ENCODE peak calls at places on chromosomes 2 and 18, in ten cellular contexts. Q is pancreas, N is brain microvascular endothelial cell, K is uterus, W is bronchial epithelial cell, T is testis, Z is endothelial cell, H is GM13976, D is GM10248, I is lower lobe of right lung. M is an unnamed sample.

GRCh38 chr2:211745295-211746097 is 793.1 kb downstream of the ERBB4 start:
- DNase-seq in T (peak; percentile 73), K (no peak), W (peak; percentile 45), N (peak; percentile 65), I (no peak), H (peak; percentile 52), D (peak; percentile 50), Z (peak; percentile 55), Q (peak; percentile 18), M (peak; percentile 55)

GRCh38 chr2:209976698-209977385 is 25.6 kb upstream of the RPE start:
- DNase-seq in H (no peak), I (no peak), K (no peak), W (no peak), N (no peak), Z (no peak), T (no peak), Q (no peak), D (peak; percentile 19), M (no peak)

GRCh38 chr2:214076527-214076926 is 334.3 kb upstream of the VWC2L start:
- DNase-seq in Q (no peak), K (no peak), N (no peak), T (no peak), H (no peak), I (no peak), W (no peak), Z (no peak), D (no peak), M (no peak)

GRCh38 chr2:234858134-234858533 is 93.7 kb upstream of the SH3BP4 start:
- DNase-seq in W (no peak), K (no peak), Z (no peak), D (no peak), H (no peak), N (no peak), Q (no peak), I (no peak), T (no peak), M (no peak)

GRCh38 chr2:127810637-127811396 is at the start of gene WDR33:
- DNase-seq in Z (peak; percentile 91), D (peak; percentile 97), K (peak; percentile 86), W (peak; percentile 86), I (peak; percentile 95), Q (peak; percentile 92), H (peak; percentile 97), N (peak; percentile 83), T (peak; percentile 96), M (peak; percentile 92)

GRCh38 chr18:46793565-46793964 is 36.7 kb upstream of the ST8SIA5 start:
- DNase-seq in K (no peak), H (no peak), Q (no peak), Z (no peak), D (no peak), W (no peak), N (no peak), T (no peak), I (no peak), M (no peak)

GRCh38 chr2:114661926-114662670 is 219.7 kb downstream of the DPP10 start:
- DNase-seq in K (no peak), N (no peak), W (no peak), I (peak; percentile 59), D (peak; percentile 5), H (peak; percentile 5), Q (peak; percentile 16), T (peak; percentile 81), Z (peak; percentile 5), M (no peak)

GRCh38 chr2:11987151-11987550 is 240.7 kb downstream of the LPIN1 start:
- DNase-seq in N (no peak), I (no peak), T (no peak), W (no peak), Z (no peak), H (no peak), Q (no peak), K (no peak), D (no peak), M (no peak)

GRCh38 chr2:229489016-229489415 is 217.9 kb upstream of the PID1 start:
- DNase-seq in D (no peak), Q (no peak), W (peak; percentile 6), T (no peak), I (no peak), K (no peak), H (no peak), N (peak; percentile 29), Z (no peak), M (no peak)

GRCh38 chr2:169928463-169928864 is 101.2 kb downstream of the UBR3 start:
- DNase-seq in K (no peak), W (peak; percentile 53), Z (no peak), N (peak; percentile 9), D (peak; percentile 31), H (peak; percentile 34), T (no peak), I (no peak), Q (no peak), M (peak; percentile 9)

GRCh38 chr2:137886432-137886831 is 77.8 kb upstream of the HNMT start:
- DNase-seq in D (no peak), W (peak; percentile 43), T (no peak), Z (peak; percentile 11), N (no peak), H (no peak), I (no peak), Q (no peak), K (no peak), M (no peak)
- TF ChIP-seq CTCF in D (peak; percentile 7), W (peak; percentile 30), T (no peak), Z (no peak), N (no peak), H (no peak), I (no peak), Q (no peak), K (no peak), M (no peak)

GRCh38 chr18:67131498-67131897 is 385.0 kb downstream of the DSEL start:
- DNase-seq in D (no peak), T (no peak), K (no peak), H (no peak), Q (no peak), N (no peak), I (no peak), W (peak; percentile 26), Z (no peak), M (no peak)

GRCh38 chr18:67133669-67134068 is 382.9 kb downstream of the DSEL start:
- DNase-seq in N (no peak), Z (no peak), I (no peak), Q (no peak), T (no peak), D (no peak), H (no peak), K (no peak), W (no peak), M (no peak)

GRCh38 chr18:67135981-67136380 is 380.5 kb downstream of the DSEL start:
- DNase-seq in Z (no peak), H (no peak), K (no peak), D (no peak), I (no peak), N (no peak), W (peak; percentile 9), T (no peak), Q (no peak), M (no peak)

DNA sequence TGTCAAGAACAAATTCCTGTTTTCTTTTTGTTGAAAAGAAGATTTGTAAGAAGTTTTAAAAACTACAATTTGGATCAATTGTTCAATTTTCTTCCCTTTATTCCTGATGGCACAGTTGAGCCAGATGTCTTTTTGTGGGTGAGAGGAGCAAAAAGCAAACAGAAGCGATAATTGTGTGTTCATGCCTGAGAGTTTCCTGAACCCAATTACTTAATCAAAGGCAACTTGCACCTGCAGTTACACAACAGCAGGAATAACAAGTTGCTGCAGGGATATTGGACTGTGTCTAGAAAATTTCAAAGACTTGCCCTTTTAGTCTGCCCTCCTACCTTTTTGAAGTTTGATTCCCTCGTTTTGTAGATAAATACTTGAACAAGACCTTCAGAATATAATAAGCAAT is 383.6 kb downstream of the DSEL start:
- DNase-seq in Z (no peak), H (no peak), D (no peak), K (no peak), W (peak; percentile 39), Q (no peak), N (no peak), I (no peak), T (no peak), M (no peak)
- TF ChIP-seq CTCF in Z (no peak), H (no peak), D (no peak), K (no peak), W (no peak), Q (no peak), N (no peak), I (no peak), T (no peak), M (no peak)

GRCh38 chr18:56217406-56217805 is 421.0 kb downstream of the TXNL1 start:
- DNase-seq in N (no peak), Q (no peak), K (no peak), T (no peak), I (no peak), W (no peak), Z (no peak), D (no peak), H (no peak), M (no peak)
- TF ChIP-seq CTCF in N (no peak), Q (no peak), K (no peak), T (no peak), I (no peak), W (no peak), Z (no peak), D (no peak), H (no peak), M (no peak)

DNA sequence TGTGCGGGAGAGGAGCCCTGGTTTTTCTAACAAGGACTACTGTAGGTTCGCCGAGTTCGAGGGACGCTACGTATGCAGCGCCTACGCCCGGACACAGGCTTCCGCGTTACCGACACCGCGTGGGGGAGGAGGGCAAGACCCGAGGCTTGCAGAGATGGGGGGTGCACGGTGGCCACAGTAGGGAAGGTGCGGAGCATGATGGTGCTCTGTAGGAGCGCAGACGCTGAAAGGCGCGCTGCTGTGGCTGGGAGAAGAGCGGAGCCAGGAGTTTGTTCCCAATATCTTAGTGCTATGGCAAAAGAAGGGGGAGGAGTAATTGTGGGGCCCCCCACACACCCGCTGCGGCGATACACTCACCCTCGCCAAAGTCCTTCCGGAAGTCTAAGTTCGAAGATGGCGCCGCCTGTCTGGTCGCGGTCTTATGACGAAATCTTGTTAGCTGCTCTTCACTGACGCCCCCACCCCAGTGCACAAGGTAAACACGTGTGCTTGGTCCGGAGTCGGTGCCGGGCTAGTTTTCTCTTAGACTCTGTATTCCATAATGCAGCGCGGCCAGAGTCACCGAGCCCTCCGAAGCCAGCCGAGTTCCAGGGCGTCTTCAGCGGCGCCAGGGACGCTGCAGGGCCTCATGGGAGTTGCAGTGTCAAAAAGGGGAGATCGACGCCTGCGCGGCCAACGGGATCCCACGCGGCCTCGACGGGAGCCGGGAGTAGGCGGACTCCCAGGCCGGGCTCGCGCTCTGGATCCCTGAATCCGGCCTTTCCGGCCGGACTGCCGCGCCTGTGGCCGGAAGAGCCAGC is at the start of gene GTF3C2:
- DNase-seq in K (peak; percentile 97), T (peak; percentile 97), H (peak; percentile 92), Q (peak; percentile 94), N (peak; percentile 95), Z (peak; percentile 92), D (peak; percentile 90), I (peak; percentile 96), W (peak; percentile 88), M (peak; percentile 90)
- TF ChIP-seq CTCF in K (peak; percentile 15), T (no peak), H (no peak), Q (no peak), N (no peak), Z (no peak), D (no peak), I (peak; percentile 11), W (no peak), M (no peak)

GRCh38 chr18:43648002-43648401 is 370.7 kb upstream of the SYT4 start:
- DNase-seq in Q (no peak), N (no peak), Z (no peak), D (no peak), I (no peak), T (no peak), H (no peak), W (no peak), K (no peak), M (no peak)
- TF ChIP-seq CTCF in Q (no peak), N (peak; percentile 53), Z (no peak), D (no peak), I (no peak), T (no peak), H (no peak), W (no peak), K (no peak), M (no peak)

M was measured in GM20000.